ENCODE peak calls at places on chromosomes 12 and 14, in six cellular contexts. One of them, this sample, is unnamed.

GRCh38 chr14:64117671-64118402 is 176.3 kb downstream of the ESR2 start:
- DNase-seq in GM06990: no peak
- DNase-seq in LoVo: no peak
- DNase-seq in OCI-LY7: no peak
- DNase-seq in H4: no peak
- DNase-seq in Caki2: peak; percentile 43
- DNase-seq in this sample: peak; percentile 82

GRCh38 chr12:81757731-81758325 is 1.3 kb downstream of the PPFIA2 start:
- DNase-seq in GM06990: no peak
- DNase-seq in LoVo: no peak
- DNase-seq in OCI-LY7: no peak
- DNase-seq in H4: no peak
- DNase-seq in Caki2: no peak
- DNase-seq in this sample: no peak

GRCh38 chr12:123498126-123498825 is 35.2 kb downstream of the RILPL1 start:
- DNase-seq in GM06990: no peak
- DNase-seq in LoVo: no peak
- DNase-seq in OCI-LY7: peak; percentile 18
- DNase-seq in H4: no peak
- DNase-seq in Caki2: no peak
- DNase-seq in this sample: no peak

GRCh38 chr12:65891987-65892481 is 67.8 kb downstream of the HMGA2 start:
- DNase-seq in GM06990: no peak
- DNase-seq in LoVo: peak; percentile 92
- DNase-seq in OCI-LY7: no peak
- DNase-seq in H4: peak; percentile 90
- DNase-seq in Caki2: peak; percentile 99
- DNase-seq in this sample: peak; percentile 59

GRCh38 chr14:70021548-70021947 is 142.3 kb downstream of the SMOC1 start:
- DNase-seq in GM06990: no peak
- DNase-seq in LoVo: no peak
- DNase-seq in OCI-LY7: no peak
- DNase-seq in H4: no peak
- DNase-seq in Caki2: no peak
- DNase-seq in this sample: no peak

GRCh38 chr14:24959791-24960331 is 90.1 kb downstream of the STXBP6 start:
- DNase-seq in GM06990: no peak
- DNase-seq in LoVo: no peak
- DNase-seq in OCI-LY7: no peak
- DNase-seq in H4: no peak
- DNase-seq in Caki2: no peak
- DNase-seq in this sample: no peak

GRCh38 chr14:99687284-99688209 is 3.4 kb downstream of the CYP46A1 start:
- DNase-seq in GM06990: no peak
- DNase-seq in LoVo: no peak
- DNase-seq in OCI-LY7: peak; percentile 67
- DNase-seq in H4: no peak
- DNase-seq in Caki2: no peak
- DNase-seq in this sample: no peak

GRCh38 chr14:66117600-66117999 is 368.6 kb upstream of the CCDC196 start:
- DNase-seq in GM06990: no peak
- DNase-seq in LoVo: peak; percentile 41
- DNase-seq in OCI-LY7: no peak
- DNase-seq in H4: peak; percentile 35
- DNase-seq in Caki2: peak; percentile 30
- DNase-seq in this sample: peak; percentile 30

GRCh38 chr12:87116778-87117177 is 860.6 kb upstream of the MGAT4C start:
- DNase-seq in GM06990: no peak
- DNase-seq in LoVo: no peak
- DNase-seq in OCI-LY7: no peak
- DNase-seq in H4: no peak
- DNase-seq in Caki2: no peak
- DNase-seq in this sample: no peak

GRCh38 chr12:82486524-82487235 is 128.4 kb downstream of the METTL25 start:
- DNase-seq in GM06990: no peak
- DNase-seq in LoVo: no peak
- DNase-seq in OCI-LY7: no peak
- DNase-seq in H4: peak; percentile 9
- DNase-seq in Caki2: no peak
- DNase-seq in this sample: no peak

GRCh38 chr12:91877022-91877421 is 268.6 kb downstream of the BTG1 start:
- DNase-seq in GM06990: peak; percentile 4
- DNase-seq in LoVo: no peak
- DNase-seq in OCI-LY7: peak; percentile 20
- DNase-seq in H4: peak; percentile 44
- DNase-seq in Caki2: no peak
- DNase-seq in this sample: no peak

GRCh38 chr12:68501226-68501625 is 109.5 kb upstream of the RAP1B start:
- DNase-seq in GM06990: no peak
- DNase-seq in LoVo: no peak
- DNase-seq in OCI-LY7: no peak
- DNase-seq in H4: no peak
- DNase-seq in Caki2: no peak
- DNase-seq in this sample: no peak

GRCh38 chr12:27619308-27619707 is 76.9 kb upstream of the REP15 start:
- DNase-seq in GM06990: no peak
- DNase-seq in LoVo: peak; percentile 89
- DNase-seq in OCI-LY7: no peak
- DNase-seq in H4: no peak
- DNase-seq in Caki2: peak; percentile 64
- DNase-seq in this sample: peak; percentile 71

GRCh38 chr12:45668641-45669040 is 60.9 kb upstream of the ARID2 start:
- DNase-seq in GM06990: no peak
- DNase-seq in LoVo: no peak
- DNase-seq in OCI-LY7: no peak
- DNase-seq in H4: no peak
- DNase-seq in Caki2: no peak
- DNase-seq in this sample: no peak

GRCh38 chr14:105499256-105500035 is 8.4 kb downstream of the TEDC1 start:
- DNase-seq in GM06990: peak; percentile 12
- DNase-seq in LoVo: no peak
- DNase-seq in OCI-LY7: no peak
- DNase-seq in H4: no peak
- DNase-seq in Caki2: no peak
- DNase-seq in this sample: no peak

GRCh38 chr14:103576371-103577024 is 13.7 kb downstream of the COA8 start:
- DNase-seq in GM06990: no peak
- DNase-seq in LoVo: peak; percentile 89
- DNase-seq in OCI-LY7: no peak
- DNase-seq in H4: peak; percentile 95
- DNase-seq in Caki2: peak; percentile 86
- DNase-seq in this sample: peak; percentile 75

GRCh38 chr14:61179061-61179675 is 102.0 kb downstream of the TMEM30B start:
- DNase-seq in GM06990: no peak
- DNase-seq in LoVo: no peak
- DNase-seq in OCI-LY7: no peak
- DNase-seq in H4: no peak
- DNase-seq in Caki2: peak; percentile 88
- DNase-seq in this sample: peak; percentile 29

GRCh38 chr14:33655421-33655820 is 295.5 kb downstream of the EGLN3 start:
- DNase-seq in GM06990: no peak
- DNase-seq in LoVo: no peak
- DNase-seq in OCI-LY7: no peak
- DNase-seq in H4: no peak
- DNase-seq in Caki2: no peak
- DNase-seq in this sample: no peak

GRCh38 chr14:20469890-20470858 is 968 bp downstream of the PNP start:
- DNase-seq in GM06990: peak; percentile 55
- DNase-seq in LoVo: peak; percentile 68
- DNase-seq in OCI-LY7: peak; percentile 61
- DNase-seq in H4: peak; percentile 43
- DNase-seq in Caki2: peak; percentile 69
- DNase-seq in this sample: peak; percentile 54

GRCh38 chr14:43285575-43285974 is 1221.5 kb downstream of the FSCB start:
- DNase-seq in GM06990: no peak
- DNase-seq in LoVo: no peak
- DNase-seq in OCI-LY7: no peak
- DNase-seq in H4: no peak
- DNase-seq in Caki2: no peak
- DNase-seq in this sample: no peak

GRCh38 chr12:3090238-3091029 is 13.3 kb downstream of the TSPAN9 start:
- DNase-seq in GM06990: no peak
- DNase-seq in LoVo: no peak
- DNase-seq in OCI-LY7: no peak
- DNase-seq in H4: no peak
- DNase-seq in Caki2: no peak
- DNase-seq in this sample: no peak

GRCh38 chr12:5648692-5649338 is 216.9 kb downstream of the NTF3 start:
- DNase-seq in GM06990: no peak
- DNase-seq in LoVo: peak; percentile 34
- DNase-seq in OCI-LY7: peak; percentile 44
- DNase-seq in H4: peak; percentile 51
- DNase-seq in Caki2: peak; percentile 19
- DNase-seq in this sample: peak; percentile 16

GRCh38 chr12:31620311-31620710 is 29.4 kb upstream of the DENND5B start:
- DNase-seq in GM06990: no peak
- DNase-seq in LoVo: peak; percentile 90
- DNase-seq in OCI-LY7: no peak
- DNase-seq in H4: no peak
- DNase-seq in Caki2: no peak
- DNase-seq in this sample: no peak

GRCh38 chr12:104219908-104220404 is 4.4 kb downstream of the TXNRD1 start:
- DNase-seq in GM06990: no peak
- DNase-seq in LoVo: peak; percentile 99
- DNase-seq in OCI-LY7: no peak
- DNase-seq in H4: peak; percentile 90
- DNase-seq in Caki2: peak; percentile 92
- DNase-seq in this sample: peak; percentile 98

GRCh38 chr12:42936991-42937390 is 347.4 kb upstream of the PRICKLE1 start:
- DNase-seq in GM06990: no peak
- DNase-seq in LoVo: no peak
- DNase-seq in OCI-LY7: no peak
- DNase-seq in H4: no peak
- DNase-seq in Caki2: no peak
- DNase-seq in this sample: no peak

GRCh38 chr12:49609875-49610154 is 4.4 kb upstream of the FAM186B start:
- DNase-seq in GM06990: no peak
- DNase-seq in LoVo: no peak
- DNase-seq in OCI-LY7: peak; percentile 18
- DNase-seq in H4: peak; percentile 33
- DNase-seq in Caki2: no peak
- DNase-seq in this sample: peak; percentile 24